ENCODE peak calls at places on chromosome 10, in eight cellular contexts. G is stimulated activated CD8-positive, alpha-beta memory T cell treated with anti-CD3 and anti-CD28 coated beads, Interleukin-7, amount 100 ng/mL, for 24 hours; B is NCI-H748 treated with DMSO at 0.1 percent for 48 hours; F is activated CD4-positive, CD25-positive, alpha-beta regulatory T cell treated with anti-CD3 and anti-CD28 coated beads, Interleukin-2, amount 50 U/mL, for 16 hours; D is AG08395; X is sigmoid colon; L is T-helper 1 cell; C is NCI-H460. V is an unnamed sample.

GRCh38 chr10:34437897-34438296 is 377.2 kb downstream of the PARD3 start:
- DNase-seq in G (no peak), B (no peak), F (no peak), D (no peak), X (no peak), L (no peak), C (no peak), V (no peak)

GRCh38 chr10:24209421-24209770 is 458 bp downstream of the KIAA1217 start:
- DNase-seq in G (no peak), B (no peak), F (no peak), D (peak), X (no peak), L (no peak), C (no peak), V (no peak)

GRCh38 chr10:104735036-104735435 is 93.9 kb downstream of the SORCS3 start:
- DNase-seq in G (no peak), B (no peak), F (no peak), D (no peak), X (no peak), L (no peak), C (no peak), V (no peak)

GRCh38 chr10:132098539-132099421 is 33.0 kb downstream of the JAKMIP3 start:
- DNase-seq in G (no peak), B (no peak), F (no peak), D (no peak), X (no peak), L (no peak), C (no peak), V (no peak)

GRCh38 chr10:27912241-27912640 is 86.6 kb downstream of the ODAD2 start:
- DNase-seq in G (no peak), B (no peak), F (no peak), D (no peak), X (no peak), L (no peak), C (no peak), V (no peak)

GRCh38 chr10:60759181-60759580 is 19.1 kb upstream of the CDK1 start:
- DNase-seq in G (no peak), B (no peak), F (no peak), D (no peak), X (no peak), L (no peak), C (no peak), V (no peak)

GRCh38 chr10:79215531-79215930 is 131.7 kb upstream of the PPIF start:
- DNase-seq in G (no peak), B (no peak), F (no peak), D (no peak), X (no peak), L (no peak), C (no peak), V (no peak)

GRCh38 chr10:102009801-102010425 is 46.1 kb downstream of the ARMH3 start:
- DNase-seq in G (no peak), B (peak), F (peak), D (peak), X (peak), L (no peak), C (peak), V (peak)

GRCh38 chr10:76874151-76874550 is 763.5 kb downstream of the KCNMA1 start:
- DNase-seq in G (no peak), B (no peak), F (no peak), D (peak), X (peak), L (no peak), C (no peak), V (no peak)